ENCODE peak calls at places on chromosomes 4 and X, in four cellular contexts. One of them, this sample, is unnamed.

GRCh38 chrX:117995378-117995777 is 121.2 kb downstream of the KLHL13 start:
- DNase-seq in stimulated activated CD4-positive, alpha-beta T cell treated with anti-CD3 and anti-CD28 coated beads, Interleukin-1b, Interleukin-23, amount 100 ng/mL, for 24 hours: no peak
- DNase-seq in C1 segment of cervical spinal cord: no peak
- DNase-seq in nephron progenitor cell: no peak
- DNase-seq in this sample: no peak

GRCh38 chr4:79050521-79050880 is 111.3 kb upstream of the PAQR3 start:
- DNase-seq in stimulated activated CD4-positive, alpha-beta T cell treated with anti-CD3 and anti-CD28 coated beads, Interleukin-1b, Interleukin-23, amount 100 ng/mL, for 24 hours: no peak
- DNase-seq in C1 segment of cervical spinal cord: no peak
- DNase-seq in nephron progenitor cell: no peak
- DNase-seq in this sample: no peak

GRCh38 chrX:39396358-39396995 is 595.2 kb downstream of the MID1IP1 start:
- DNase-seq in stimulated activated CD4-positive, alpha-beta T cell treated with anti-CD3 and anti-CD28 coated beads, Interleukin-1b, Interleukin-23, amount 100 ng/mL, for 24 hours: no peak
- DNase-seq in C1 segment of cervical spinal cord: no peak
- DNase-seq in nephron progenitor cell: no peak
- DNase-seq in this sample: no peak

GRCh38 chrX:75986980-75987379 is 185.9 kb upstream of the PBDC1 start:
- DNase-seq in stimulated activated CD4-positive, alpha-beta T cell treated with anti-CD3 and anti-CD28 coated beads, Interleukin-1b, Interleukin-23, amount 100 ng/mL, for 24 hours: no peak
- DNase-seq in C1 segment of cervical spinal cord: no peak
- DNase-seq in nephron progenitor cell: no peak
- DNase-seq in this sample: no peak

GRCh38 chr4:129043523-129043922 is 49.8 kb downstream of the SCLT1 start:
- DNase-seq in stimulated activated CD4-positive, alpha-beta T cell treated with anti-CD3 and anti-CD28 coated beads, Interleukin-1b, Interleukin-23, amount 100 ng/mL, for 24 hours: no peak
- DNase-seq in C1 segment of cervical spinal cord: no peak
- DNase-seq in nephron progenitor cell: no peak
- DNase-seq in this sample: no peak

GRCh38 chr4:1169171-1169671 is 3.2 kb downstream of the SPON2 start:
- DNase-seq in stimulated activated CD4-positive, alpha-beta T cell treated with anti-CD3 and anti-CD28 coated beads, Interleukin-1b, Interleukin-23, amount 100 ng/mL, for 24 hours: no peak
- DNase-seq in C1 segment of cervical spinal cord: no peak
- DNase-seq in nephron progenitor cell: no peak
- DNase-seq in this sample: no peak

GRCh38 chr4:159027535-159027934 is 75.3 kb upstream of the RAPGEF2 start:
- DNase-seq in stimulated activated CD4-positive, alpha-beta T cell treated with anti-CD3 and anti-CD28 coated beads, Interleukin-1b, Interleukin-23, amount 100 ng/mL, for 24 hours: no peak
- DNase-seq in C1 segment of cervical spinal cord: no peak
- DNase-seq in nephron progenitor cell: no peak
- DNase-seq in this sample: no peak

GRCh38 chr4:80043534-80043933 is 29.5 kb downstream of the ANTXR2 start:
- DNase-seq in stimulated activated CD4-positive, alpha-beta T cell treated with anti-CD3 and anti-CD28 coated beads, Interleukin-1b, Interleukin-23, amount 100 ng/mL, for 24 hours: no peak
- DNase-seq in C1 segment of cervical spinal cord: no peak
- DNase-seq in nephron progenitor cell: no peak
- DNase-seq in this sample: no peak

GRCh38 chrX:56813318-56813837 is 84.3 kb downstream of the NBDY start:
- DNase-seq in stimulated activated CD4-positive, alpha-beta T cell treated with anti-CD3 and anti-CD28 coated beads, Interleukin-1b, Interleukin-23, amount 100 ng/mL, for 24 hours: no peak
- DNase-seq in C1 segment of cervical spinal cord: no peak
- DNase-seq in nephron progenitor cell: no peak
- DNase-seq in this sample: no peak

GRCh38 chr4:20532871-20533870 is 167.1 kb upstream of the PACRGL start:
- DNase-seq in stimulated activated CD4-positive, alpha-beta T cell treated with anti-CD3 and anti-CD28 coated beads, Interleukin-1b, Interleukin-23, amount 100 ng/mL, for 24 hours: no peak
- DNase-seq in C1 segment of cervical spinal cord: no peak
- DNase-seq in nephron progenitor cell: no peak
- DNase-seq in this sample: no peak

GRCh38 chr4:156559346-156559745 is 412.3 kb downstream of the PDGFC start:
- DNase-seq in stimulated activated CD4-positive, alpha-beta T cell treated with anti-CD3 and anti-CD28 coated beads, Interleukin-1b, Interleukin-23, amount 100 ng/mL, for 24 hours: no peak
- DNase-seq in C1 segment of cervical spinal cord: no peak
- DNase-seq in nephron progenitor cell: no peak
- DNase-seq in this sample: no peak

GRCh38 chr4:16439003-16439402 is 212.7 kb upstream of the TAPT1 start:
- DNase-seq in stimulated activated CD4-positive, alpha-beta T cell treated with anti-CD3 and anti-CD28 coated beads, Interleukin-1b, Interleukin-23, amount 100 ng/mL, for 24 hours: no peak
- DNase-seq in C1 segment of cervical spinal cord: no peak
- DNase-seq in nephron progenitor cell: no peak
- DNase-seq in this sample: no peak

GRCh38 chr4:155667538-155668511 is 1.2 kb downstream of the GUCY1A1 start:
- DNase-seq in stimulated activated CD4-positive, alpha-beta T cell treated with anti-CD3 and anti-CD28 coated beads, Interleukin-1b, Interleukin-23, amount 100 ng/mL, for 24 hours: no peak
- DNase-seq in C1 segment of cervical spinal cord: no peak
- DNase-seq in nephron progenitor cell: peak
- DNase-seq in this sample: no peak

GRCh38 chrX:100407147-100407783 is 2.8 kb downstream of the PCDH19 start:
- DNase-seq in stimulated activated CD4-positive, alpha-beta T cell treated with anti-CD3 and anti-CD28 coated beads, Interleukin-1b, Interleukin-23, amount 100 ng/mL, for 24 hours: no peak
- DNase-seq in C1 segment of cervical spinal cord: no peak
- DNase-seq in nephron progenitor cell: no peak
- DNase-seq in this sample: no peak

GRCh38 chrX:362351-362750 is 24.4 kb downstream of the PPP2R3B start:
- DNase-seq in stimulated activated CD4-positive, alpha-beta T cell treated with anti-CD3 and anti-CD28 coated beads, Interleukin-1b, Interleukin-23, amount 100 ng/mL, for 24 hours: no peak
- DNase-seq in C1 segment of cervical spinal cord: no peak
- DNase-seq in nephron progenitor cell: no peak
- DNase-seq in this sample: no peak

GRCh38 chr4:78168029-78168428 is 110.9 kb downstream of the FRAS1 start:
- DNase-seq in stimulated activated CD4-positive, alpha-beta T cell treated with anti-CD3 and anti-CD28 coated beads, Interleukin-1b, Interleukin-23, amount 100 ng/mL, for 24 hours: no peak
- DNase-seq in C1 segment of cervical spinal cord: no peak
- DNase-seq in nephron progenitor cell: no peak
- DNase-seq in this sample: no peak

This sample was measured in stimulated activated CD8-positive, alpha-beta memory T cell treated with anti-CD3 and anti-CD28 coated beads, Interleukin-7, amount 100 ng/mL, for 24 hours.